ENCODE peak calls at places on chromosomes 7 and 10, in five cellular contexts. N is AG08395, M is right cardiac atrium, D is PC-3, P is T-helper 9 cell. W is an unnamed sample.

GRCh38 chr10:90175161-90175681 is 473.8 kb downstream of the KIF20B start:
- DNase-seq in P (no peak), D (no peak), M (peak; percentile 44), N (no peak), W (peak; percentile 98)

GRCh38 chr10:34994565-34995142 is 95.5 kb downstream of the CUL2 start:
- DNase-seq in P (peak; percentile 1), N (peak; percentile 46), M (no peak), D (peak; percentile 100), W (peak; percentile 2)

GRCh38 chr10:7686351-7687171 is 16.6 kb upstream of the ITIH2 start:
- DNase-seq in N (no peak), P (no peak), D (no peak), M (no peak), W (no peak)

GRCh38 chr10:132321726-132322125 is 10.3 kb upstream of the LRRC27 start:
- DNase-seq in N (no peak), M (no peak), D (no peak), P (no peak), W (no peak)

GRCh38 chr7:35869810-35870209 is 69.0 kb downstream of the SEPTIN7 start:
- DNase-seq in M (no peak), P (no peak), N (no peak), D (no peak), W (no peak)

GRCh38 chr10:79438021-79438698 is 7.3 kb downstream of the ZCCHC24 start:
- DNase-seq in M (peak; percentile 38), D (peak; percentile 64), P (no peak), N (no peak), W (no peak)

GRCh38 chr10:43816351-43817321 is 168.0 kb upstream of the ZNF32 start:
- DNase-seq in D (peak; percentile 50), N (peak; percentile 74), M (no peak), P (peak; percentile 50), W (no peak)

GRCh38 chr10:124342821-124343170 is 75.9 kb downstream of the OAT start:
- DNase-seq in M (no peak), P (no peak), N (no peak), D (no peak), W (no peak)

GRCh38 chr10:24901686-24902399 is 50.6 kb downstream of the PRTFDC1 start:
- DNase-seq in N (peak; percentile 93), P (no peak), M (peak; percentile 53), D (peak; percentile 93), W (peak; percentile 82)

GRCh38 chr7:32217841-32218467 is 147.7 kb upstream of the PDE1C start:
- DNase-seq in M (peak; percentile 26), N (no peak), P (no peak), D (no peak), W (peak; percentile 68)

GRCh38 chr10:15737635-15738034 is 17.9 kb upstream of the ITGA8 start:
- DNase-seq in N (peak; percentile 20), P (no peak), M (no peak), D (peak; percentile 8), W (no peak)

GRCh38 chr7:98993024-98993897 is 114.9 kb downstream of the TRRAP start:
- DNase-seq in N (no peak), P (no peak), D (no peak), M (no peak), W (no peak)

GRCh38 chr7:137932881-137933269 is 69.0 kb downstream of the CREB3L2 start:
- DNase-seq in M (no peak), N (peak; percentile 77), P (no peak), D (peak; percentile 40), W (no peak)

GRCh38 chr10:73584737-73585136 is 6.4 kb downstream of the USP54 start:
- DNase-seq in M (no peak), D (peak; percentile 56), N (peak; percentile 58), P (no peak), W (no peak)

GRCh38 chr7:15086171-15086745 is 183.7 kb upstream of the DGKB start:
- DNase-seq in N (peak; percentile 2), M (no peak), P (no peak), D (no peak), W (no peak)

GRCh38 chr7:142790565-142790964 is 19.8 kb downstream of the PRSS2 start:
- DNase-seq in D (peak; percentile 44), P (no peak), N (no peak), M (no peak), W (no peak)

GRCh38 chr10:99394761-99395386 is 35.5 kb downstream of the GOT1 start:
- DNase-seq in P (no peak), D (peak; percentile 81), N (no peak), M (no peak), W (no peak)

GRCh38 chr10:62584216-62584615 is 210.0 kb downstream of the ZNF365 start:
- DNase-seq in D (no peak), N (peak; percentile 85), M (no peak), P (no peak), W (no peak)

W was measured in NCI-H446 treated with DMSO at 0.1 percent for 48 hours.